ENCODE peak calls at places on chromosomes 3 and 15, in six cellular contexts. F is left ventricle myocardium inferior, Z is HepG2, G is mammary epithelial cell, P is SK-N-SH, U is hepatocyte. A is an unnamed sample.
A peak's percentile ranks its signal among the peaks of the same experiment; 100 is the strongest.

GRCh38 chr3:106810461-106810733 is 566.8 kb upstream of the CCDC54 start:
- DNase-seq in F (no peak), Z (no peak), G (no peak), P (peak; percentile 36), U (no peak), A (no peak)

GRCh38 chr15:79523266-79523665 is 91.1 kb downstream of the MINAR1 start:
- DNase-seq in F (no peak), Z (no peak), G (no peak), P (peak; percentile 33), U (no peak), A (no peak)

GRCh38 chr3:194204036-194204792 is 68.3 kb downstream of the HES1 start:
- DNase-seq in F (no peak), Z (no peak), G (peak; percentile 6), P (no peak), U (peak; percentile 42), A (no peak)

GRCh38 chr3:46412786-46413298 is 5.8 kb downstream of the CCRL2 start:
- DNase-seq in F (no peak), Z (no peak), G (no peak), P (no peak), U (no peak), A (no peak)

GRCh38 chr15:69988541-69989225 is 109.0 kb downstream of the TLE3 start:
- DNase-seq in F (no peak), Z (no peak), G (no peak), P (no peak), U (no peak), A (no peak)

GRCh38 chr3:107523361-107524213 is 825 bp downstream of the BBX start:
- DNase-seq in F (peak; percentile 49), Z (peak; percentile 5), G (peak; percentile 59), P (peak; percentile 77), U (peak; percentile 75), A (peak; percentile 61)

GRCh38 chr3:115598216-115598615 is 25.1 kb upstream of the GAP43 start:
- DNase-seq in F (no peak), Z (no peak), G (no peak), P (no peak), U (no peak), A (no peak)

GRCh38 chr3:14545251-14545635 is 5.1 kb upstream of the GRIP2 start:
- DNase-seq in F (no peak), Z (no peak), G (no peak), P (no peak), U (no peak), A (no peak)

GRCh38 chr15:69459063-69459462 is 6.4 kb downstream of the RPLP1 start:
- DNase-seq in F (no peak), Z (no peak), G (no peak), P (no peak), U (no peak), A (no peak)

GRCh38 chr3:128482857-128483656 is 9.9 kb downstream of the GATA2 start:
- DNase-seq in F (no peak), Z (no peak), G (peak; percentile 19), P (peak; percentile 63), U (peak; percentile 56), A (no peak)

GRCh38 chr15:37078000-37078399 is 22.3 kb downstream of the MEIS2 start:
- DNase-seq in F (no peak), Z (no peak), G (no peak), P (no peak), U (no peak), A (no peak)

GRCh38 chr3:134601539-134602439 is 49.0 kb downstream of the KY start:
- DNase-seq in F (no peak), Z (no peak), G (no peak), P (peak; percentile 89), U (peak; percentile 90), A (peak; percentile 7)

GRCh38 chr3:146164506-146164905 is 3.5 kb upstream of the PLOD2 start:
- DNase-seq in F (no peak), Z (no peak), G (no peak), P (no peak), U (no peak), A (no peak)

GRCh38 chr3:105367063-105367405 is 325 bp downstream of the ALCAM start:
- DNase-seq in F (no peak), Z (no peak), G (no peak), P (peak; percentile 47), U (peak; percentile 49), A (peak; percentile 61)

GRCh38 chr3:174862101-174862500 is 3.0 kb downstream of the NAALADL2 start:
- DNase-seq in F (no peak), Z (peak; percentile 1), G (peak; percentile 66), P (no peak), U (peak; percentile 43), A (peak; percentile 9)
- TF ChIP-seq CTCF in F (no peak), Z (peak; percentile 21), G (peak; percentile 64), P (no peak), U (peak; percentile 41), A (peak; percentile 16)

DNA sequence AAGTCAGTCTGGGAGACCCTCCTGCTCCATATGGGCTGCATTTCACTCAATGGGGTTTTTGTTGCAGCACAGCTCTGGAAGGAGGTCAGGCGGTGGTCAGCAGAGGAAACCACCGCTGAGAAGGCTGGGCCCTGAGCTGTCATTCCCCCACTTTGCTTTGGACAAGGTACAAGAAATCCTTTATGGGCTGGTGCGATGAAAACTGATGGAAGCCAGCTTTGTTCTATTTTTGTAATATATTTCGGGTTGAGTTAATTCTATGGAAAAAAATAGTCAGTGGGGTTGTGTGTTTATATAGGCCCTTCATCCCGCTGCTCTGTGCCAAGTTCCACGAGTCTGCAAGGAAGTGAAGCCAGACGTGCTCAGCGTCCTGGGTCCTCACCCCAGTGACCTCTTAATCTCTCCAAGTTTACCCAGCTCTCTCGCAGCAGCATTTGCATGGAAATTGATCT is 157.2 kb upstream of the TMC3 start:
- DNase-seq in F (no peak), Z (no peak), G (no peak), P (no peak), U (peak; percentile 65), A (no peak)
- H3K4me3 ChIP-seq in F (no peak overlapping the region), Z (no peak overlapping the region), G (no peak overlapping the region), P (no peak overlapping the region), U (no peak overlapping the region), A (no peak overlapping the region)

GRCh38 chr3:38116471-38117162 is 20.3 kb downstream of the ACAA1 start:
- DNase-seq in F (no peak), Z (no peak), G (no peak), P (no peak), U (no peak), A (no peak)
- TF ChIP-seq CTCF in F (no peak), Z (peak; percentile 57), G (no peak), P (no peak), U (no peak), A (peak; percentile 0)

DNA sequence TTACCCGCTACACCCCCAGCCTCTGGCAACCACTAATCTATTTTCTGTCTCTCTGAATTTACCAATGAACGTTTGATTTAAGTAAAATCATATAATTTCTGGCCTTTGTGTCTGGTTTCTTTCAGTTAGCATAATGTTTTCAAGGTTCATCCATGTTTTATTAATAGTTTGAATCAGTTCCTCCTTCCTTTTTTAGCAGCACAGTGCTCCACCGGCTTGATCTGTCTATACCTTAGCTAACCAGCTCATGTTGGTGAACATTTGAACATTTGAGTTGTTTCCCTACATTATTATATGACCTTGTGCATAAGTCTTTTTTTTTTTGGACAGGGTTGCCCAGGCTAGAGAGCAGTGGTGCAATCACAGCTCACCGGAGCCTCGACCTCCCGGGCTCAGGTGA is 33.3 kb downstream of the PDE8A start:
- DNase-seq in F (no peak), Z (no peak), G (no peak), P (no peak), U (no peak), A (no peak)
- H3K4me3 ChIP-seq in F (no peak overlapping the region), Z (no peak overlapping the region), G (no peak overlapping the region), P (no peak overlapping the region), U (no peak overlapping the region), A (no peak overlapping the region)

GRCh38 chr3:181555681-181556080 is 156.0 kb upstream of the SOX2 start:
- DNase-seq in F (peak; percentile 41), Z (no peak), G (no peak), P (no peak), U (no peak), A (no peak)

GRCh38 chr3:181554233-181554765 is 157.4 kb upstream of the SOX2 start:
- DNase-seq in F (no peak), Z (no peak), G (peak; percentile 48), P (no peak), U (no peak), A (no peak)

GRCh38 chr3:181561130-181561529 is 150.6 kb upstream of the SOX2 start:
- DNase-seq in F (no peak), Z (no peak), G (no peak), P (no peak), U (no peak), A (no peak)

GRCh38 chr3:181561605-181562031 is 150.1 kb upstream of the SOX2 start:
- DNase-seq in F (no peak), Z (no peak), G (no peak), P (peak; percentile 24), U (no peak), A (no peak)

GRCh38 chr3:181558870-181559269 is 152.9 kb upstream of the SOX2 start:
- DNase-seq in F (peak; percentile 27), Z (no peak), G (no peak), P (no peak), U (no peak), A (no peak)
- TF ChIP-seq CTCF in F (no peak), Z (no peak), G (no peak), P (no peak), U (no peak), A (no peak)

GRCh38 chr15:52464040-52464439 is 64.6 kb downstream of the MYO5A start:
- DNase-seq in F (no peak), Z (no peak), G (peak; percentile 21), P (no peak), U (no peak), A (no peak)
- H3K4me3 ChIP-seq in F (no peak overlapping the region), Z (no peak overlapping the region), G (no peak overlapping the region), P (no peak overlapping the region), U (no peak overlapping the region), A (peak overlapping the region; percentile 32)

DNA sequence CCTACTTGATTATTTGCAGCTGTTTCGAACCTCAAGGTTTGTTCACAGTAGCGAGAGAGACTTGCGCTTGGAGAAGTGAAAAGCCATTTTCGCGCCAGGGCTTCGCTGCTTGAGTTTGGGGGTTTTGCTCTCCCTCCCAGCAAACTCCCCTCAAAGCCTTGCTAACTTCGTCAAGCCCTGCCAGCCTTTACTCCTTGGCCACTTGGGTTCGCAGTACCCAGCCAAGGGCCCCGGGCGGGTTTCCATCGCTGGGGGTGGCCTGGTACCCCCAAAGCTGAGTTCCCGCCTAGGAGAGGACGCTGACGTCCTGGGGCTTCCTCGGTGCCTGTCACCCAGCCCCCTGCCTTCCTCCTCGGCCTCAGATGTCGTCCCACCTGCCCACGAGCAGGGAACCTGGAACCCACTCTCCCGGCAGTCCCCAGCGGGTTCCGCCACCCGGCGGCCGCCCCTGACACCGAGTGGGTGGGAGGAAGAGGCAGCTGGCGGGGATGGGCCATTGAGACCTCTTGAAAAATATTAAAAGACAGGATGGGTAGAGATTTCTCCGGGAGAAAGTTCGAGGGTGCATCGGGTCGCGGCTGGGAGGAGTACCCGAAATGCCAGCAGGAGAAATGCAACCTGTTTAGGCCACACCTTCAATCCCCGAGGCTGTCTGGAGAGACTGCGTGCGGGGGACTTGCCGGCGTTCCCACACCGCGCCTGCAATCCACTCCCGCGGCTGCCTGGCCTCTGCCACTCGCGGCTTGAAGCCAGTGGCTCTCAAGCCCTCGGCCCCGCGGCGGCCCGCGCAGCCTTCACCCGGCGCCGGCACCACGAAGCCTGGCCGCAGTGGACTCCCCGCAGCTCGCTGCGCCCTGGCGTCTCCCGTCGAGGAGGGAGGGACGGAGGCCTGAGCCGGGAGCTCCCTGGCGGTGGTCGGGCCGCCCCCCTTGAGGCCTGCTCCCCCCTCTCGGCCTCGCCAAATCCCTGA is 8.8 kb upstream of the NR2F2 start:
- DNase-seq in F (no peak), Z (no peak), G (no peak), P (no peak), U (peak; percentile 44), A (no peak)
- TF ChIP-seq CTCF in F (peak; percentile 19), Z (no peak), G (no peak), P (no peak), U (peak; percentile 25), A (no peak)